ENCODE peak calls at places on chromosomes 2 and 18, in ten cellular contexts. T is HCT116, W is mesendoderm, M is NCI-H748 treated with DMSO at 0.1 percent for 48 hours, B is Peyer's patch, V is HTR-8/SVneo, X is T-helper 1 cell, E is iPS-NIHi11, K is ELR, P is left lung. L is an unnamed sample.

GRCh38 chr2:191297031-191297430 is 51.8 kb downstream of the MYO1B start:
- DNase-seq in T (no peak), W (no peak), M (no peak), B (no peak), V (no peak), X (no peak), E (no peak), K (peak; percentile 27), P (no peak), L (no peak)

GRCh38 chr2:18987021-18987420 is 371.4 kb downstream of the OSR1 start:
- DNase-seq in T (no peak), W (no peak), M (no peak), B (no peak), V (no peak), X (no peak), E (no peak), K (no peak), P (no peak), L (no peak)

GRCh38 chr18:53458944-53459580 is 765.4 kb downstream of the MBD2 start:
- DNase-seq in T (no peak), W (peak; percentile 40), M (no peak), B (no peak), V (no peak), X (no peak), E (peak; percentile 37), K (no peak), P (no peak), L (no peak)

GRCh38 chr2:150606380-150607060 is 119.1 kb upstream of the RND3 start:
- DNase-seq in T (no peak), W (no peak), M (no peak), B (no peak), V (no peak), X (no peak), E (no peak), K (peak; percentile 45), P (no peak), L (no peak)

GRCh38 chr18:3867768-3868445 is 417.9 kb downstream of the TGIF1 start:
- DNase-seq in T (no peak), W (no peak), M (no peak), B (no peak), V (no peak), X (no peak), E (no peak), K (no peak), P (no peak), L (peak; percentile 49)

GRCh38 chr2:142849818-142850217 is 27.6 kb upstream of the KYNU start:
- DNase-seq in T (no peak), W (no peak), M (no peak), B (no peak), V (peak; percentile 18), X (no peak), E (no peak), K (peak; percentile 47), P (no peak), L (no peak)

GRCh38 chr2:190628651-190629378 is 20.1 kb upstream of the NAB1 start:
- DNase-seq in T (no peak), W (no peak), M (no peak), B (no peak), V (no peak), X (no peak), E (no peak), K (no peak), P (no peak), L (no peak)

GRCh38 chr2:200217320-200217719 is 89.2 kb upstream of the SPATS2L start:
- DNase-seq in T (no peak), W (no peak), M (no peak), B (no peak), V (no peak), X (no peak), E (no peak), K (no peak), P (no peak), L (no peak)

GRCh38 chr2:233458031-233458610 is 103.8 kb downstream of the DGKD start:
- DNase-seq in T (no peak), W (no peak), M (no peak), B (no peak), V (no peak), X (no peak), E (no peak), K (no peak), P (peak; percentile 63), L (no peak)

GRCh38 chr2:197888322-197888721 is 83.9 kb downstream of the PLCL1 start:
- DNase-seq in T (no peak), W (no peak), M (no peak), B (no peak), V (no peak), X (no peak), E (no peak), K (no peak), P (no peak), L (no peak)

GRCh38 chr2:105396254-105397024 is 2.4 kb downstream of the FHL2 start:
- DNase-seq in T (peak; percentile 95), W (peak; percentile 73), M (no peak), B (no peak), V (peak; percentile 75), X (no peak), E (no peak), K (peak; percentile 100), P (no peak), L (no peak)

GRCh38 chr18:6997802-6998201 is 119.8 kb downstream of the LAMA1 start:
- DNase-seq in T (no peak), W (no peak), M (no peak), B (no peak), V (no peak), X (no peak), E (no peak), K (no peak), P (no peak), L (no peak)

GRCh38 chr18:65753520-65753919 is 2.7 kb downstream of the CDH7 start:
- DNase-seq in T (no peak), W (peak; percentile 85), M (peak; percentile 82), B (no peak), V (no peak), X (no peak), E (peak; percentile 54), K (no peak), P (no peak), L (peak; percentile 81)

GRCh38 chr2:154226931-154227330 is 355.2 kb downstream of the GALNT13 start:
- DNase-seq in T (no peak), W (no peak), M (peak; percentile 85), B (no peak), V (no peak), X (no peak), E (no peak), K (no peak), P (no peak), L (no peak)

GRCh38 chr2:213148572-213149331 is 2.7 kb downstream of the IKZF2 start:
- DNase-seq in T (no peak), W (no peak), M (no peak), B (no peak), V (no peak), X (no peak), E (no peak), K (no peak), P (no peak), L (peak; percentile 10)

GRCh38 chr2:191869178-191869577 is 22.3 kb upstream of the CAVIN2 start:
- DNase-seq in T (peak; percentile 57), W (peak; percentile 91), M (peak; percentile 96), B (no peak), V (no peak), X (no peak), E (peak; percentile 74), K (peak; percentile 77), P (no peak), L (peak; percentile 88)

GRCh38 chr2:148501545-148501944 is 143.0 kb upstream of the EPC2 start:
- DNase-seq in T (no peak), W (peak; percentile 41), M (peak; percentile 16), B (no peak), V (no peak), X (no peak), E (peak; percentile 13), K (no peak), P (no peak), L (no peak)

GRCh38 chr2:233460726-233461431 is 105.7 kb downstream of the USP40 start:
- DNase-seq in T (no peak), W (no peak), M (peak; percentile 31), B (no peak), V (no peak), X (no peak), E (no peak), K (no peak), P (peak; percentile 79), L (no peak)

GRCh38 chr2:241217320-241218031 is 29.0 kb downstream of the ANO7 start:
- DNase-seq in T (no peak), W (peak; percentile 83), M (peak; percentile 40), B (peak; percentile 50), V (peak; percentile 56), X (peak; percentile 28), E (peak; percentile 95), K (peak; percentile 72), P (peak; percentile 90), L (peak; percentile 38)

GRCh38 chr2:191020221-191020741 is 6.3 kb upstream of the STAT1 start:
- DNase-seq in T (peak; percentile 90), W (peak; percentile 97), M (peak; percentile 99), B (peak; percentile 90), V (peak; percentile 97), X (peak; percentile 86), E (peak; percentile 96), K (peak; percentile 98), P (peak; percentile 97), L (peak; percentile 93)

GRCh38 chr2:157840568-157841156 is 35.5 kb downstream of the ACVR1 start:
- DNase-seq in T (no peak), W (no peak), M (no peak), B (no peak), V (no peak), X (no peak), E (peak; percentile 23), K (no peak), P (no peak), L (peak; percentile 63)

GRCh38 chr2:17959356-17959755 is 80.9 kb downstream of the KCNS3 start:
- DNase-seq in T (no peak), W (no peak), M (no peak), B (no peak), V (no peak), X (no peak), E (no peak), K (no peak), P (no peak), L (no peak)

GRCh38 chr18:39346916-39347315 is 1781.3 kb upstream of the CELF4 start:
- DNase-seq in T (no peak), W (no peak), M (no peak), B (no peak), V (no peak), X (no peak), E (no peak), K (no peak), P (no peak), L (no peak)

GRCh38 chr2:225737556-225737955 is 338.0 kb downstream of the NYAP2 start:
- DNase-seq in T (no peak), W (no peak), M (no peak), B (no peak), V (peak; percentile 41), X (no peak), E (no peak), K (peak; percentile 79), P (no peak), L (no peak)

GRCh38 chr2:205746408-205746785 is 64.1 kb downstream of the NRP2 start:
- DNase-seq in T (no peak), W (no peak), M (no peak), B (no peak), V (no peak), X (no peak), E (no peak), K (no peak), P (peak; percentile 84), L (no peak)

GRCh38 chr2:139949242-139949972 is 1169.2 kb upstream of the NXPH2 start:
- DNase-seq in T (no peak), W (no peak), M (no peak), B (no peak), V (no peak), X (no peak), E (no peak), K (no peak), P (no peak), L (no peak)

GRCh38 chr2:236440110-236440881 is 129.3 kb upstream of the ACKR3 start:
- DNase-seq in T (no peak), W (no peak), M (no peak), B (no peak), V (no peak), X (no peak), E (no peak), K (no peak), P (no peak), L (no peak)

GRCh38 chr2:201406077-201406662 is 45.1 kb downstream of the TRAK2 start:
- DNase-seq in T (no peak), W (no peak), M (no peak), B (no peak), V (no peak), X (no peak), E (no peak), K (peak; percentile 64), P (no peak), L (no peak)